ENCODE peak calls at places on chromosomes 13 and 19, in five cellular contexts. A is neuronal stem cell, L is trophoblast cell, V is H9, H is H1. J is an unnamed sample.

GRCh38 chr13:113974304-113975281 is 717 bp upstream of the C13orf46 start:
- DNase-seq in V (no peak), L (no peak), A (no peak), H (no peak), J (no peak)

GRCh38 chr13:32415019-32415418 is 12.9 kb downstream of the N4BP2L1 start:
- DNase-seq in A (no peak), L (no peak), H (no peak), V (peak; percentile 65), J (peak; percentile 9)

GRCh38 chr13:52405767-52406494 is at the start of gene THSD1:
- DNase-seq in A (peak; percentile 17), L (no peak), H (no peak), V (peak; percentile 55), J (no peak)

GRCh38 chr19:8323781-8324185 is 2.5 kb downstream of the RPS28 start:
- DNase-seq in H (no peak), A (no peak), V (no peak), L (no peak), J (no peak)

GRCh38 chr13:38755792-38756191 is 68.9 kb downstream of the FREM2 start:
- DNase-seq in V (no peak), L (no peak), H (no peak), A (no peak), J (no peak)

GRCh38 chr19:518292-519231 is 11.3 kb downstream of the TPGS1 start:
- DNase-seq in H (no peak), A (peak; percentile 50), V (peak; percentile 82), L (no peak), J (peak; percentile 92)

GRCh38 chr19:13339869-13340268 is 166.4 kb downstream of the CACNA1A start:
- DNase-seq in A (no peak), L (no peak), V (no peak), H (no peak), J (no peak)

GRCh38 chr13:24625324-24625723 is 54.9 kb upstream of the ATP12A start:
- DNase-seq in V (no peak), L (no peak), H (no peak), A (no peak), J (peak; percentile 11)

GRCh38 chr13:43354147-43354945 is 331.0 kb downstream of the DNAJC15 start:
- DNase-seq in H (no peak), V (no peak), L (no peak), A (no peak), J (no peak)

GRCh38 chr13:62205273-62205672 is 789.6 kb upstream of the PCDH20 start:
- DNase-seq in L (no peak), H (no peak), V (no peak), A (no peak), J (no peak)

GRCh38 chr19:12825259-12826131 is 8.9 kb downstream of the RTBDN start:
- DNase-seq in L (peak; percentile 32), A (no peak), H (no peak), V (peak; percentile 93), J (peak; percentile 39)

GRCh38 chr19:10639836-10640235 is 14.3 kb upstream of the ILF3 start:
- DNase-seq in V (no peak), H (no peak), L (no peak), A (no peak), J (no peak)

GRCh38 chr19:50998061-50998460 is 3.3 kb downstream of the KLK8 start:
- DNase-seq in H (no peak), V (no peak), A (no peak), L (no peak), J (no peak)

GRCh38 chr13:62556973-62557372 is 1141.3 kb upstream of the PCDH20 start:
- DNase-seq in L (no peak), V (no peak), H (no peak), A (no peak), J (no peak)

GRCh38 chr19:44677019-44677809 is 5.9 kb downstream of the CEACAM19 start:
- DNase-seq in H (no peak), L (peak; percentile 56), V (peak; percentile 74), A (no peak), J (peak; percentile 82)

GRCh38 chr13:102091231-102091630 is 310.6 kb downstream of the FGF14 start:
- DNase-seq in L (no peak), A (no peak), V (peak; percentile 89), H (peak; percentile 73), J (peak; percentile 2)

GRCh38 chr19:51294977-51295375 is 16.5 kb upstream of the IGLON5 start:
- DNase-seq in L (no peak), H (no peak), V (no peak), A (no peak), J (no peak)

GRCh38 chr19:16359074-16359473 is 34.4 kb downstream of the KLF2 start:
- DNase-seq in A (no peak), V (no peak), H (no peak), L (no peak), J (no peak)

GRCh38 chr13:114219406-114219805 is 15.3 kb upstream of the CDC16 start:
- DNase-seq in V (no peak), H (no peak), A (no peak), L (no peak), J (no peak)

GRCh38 chr19:45368737-45369340 is 1.5 kb downstream of the ERCC2 start:
- DNase-seq in H (no peak), V (peak; percentile 57), A (no peak), L (no peak), J (no peak)

GRCh38 chr19:29810504-29810871 is 1.3 kb upstream of the CCNE1 start:
- DNase-seq in L (no peak), A (no peak), V (no peak), H (no peak), J (peak; percentile 20)

GRCh38 chr19:11355160-11356073 is at the start of gene PLPPR2:
- DNase-seq in H (peak; percentile 77), L (peak; percentile 88), A (peak; percentile 86), V (peak; percentile 92), J (peak; percentile 91)

GRCh38 chr13:112697756-112698655 is 8.2 kb downstream of the ATP11A start:
- DNase-seq in L (no peak), V (peak; percentile 24), A (no peak), H (no peak), J (no peak)

DNA sequence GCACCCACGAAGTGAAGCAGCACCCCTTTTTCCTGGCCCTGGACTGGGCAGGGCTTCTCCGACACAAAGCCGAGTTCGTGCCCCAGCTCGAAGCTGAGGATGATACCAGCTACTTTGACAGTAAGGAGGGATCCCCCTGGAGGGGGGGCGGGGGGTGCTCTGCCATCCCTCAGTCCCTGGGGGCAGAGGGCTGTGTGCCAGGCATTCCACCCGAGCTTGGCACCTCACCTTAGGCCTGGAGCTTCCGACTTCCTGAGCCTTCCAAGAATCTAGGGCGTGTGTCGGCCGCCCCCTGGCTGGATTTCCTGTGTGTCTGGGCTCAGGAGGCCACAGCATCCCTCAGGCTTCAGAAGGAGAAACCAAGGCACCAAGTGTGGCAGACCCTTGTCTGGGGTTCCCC is 15.7 kb upstream of the PIK3R2 start:
- DNase-seq in H (no peak), A (no peak), L (no peak), V (no peak), J (no peak)
- H2BK12ac ChIP-seq in H (no peak overlapping the region), A (no peak overlapping the region), L (no peak overlapping the region), V (no peak overlapping the region), J (no peak overlapping the region)

DNA sequence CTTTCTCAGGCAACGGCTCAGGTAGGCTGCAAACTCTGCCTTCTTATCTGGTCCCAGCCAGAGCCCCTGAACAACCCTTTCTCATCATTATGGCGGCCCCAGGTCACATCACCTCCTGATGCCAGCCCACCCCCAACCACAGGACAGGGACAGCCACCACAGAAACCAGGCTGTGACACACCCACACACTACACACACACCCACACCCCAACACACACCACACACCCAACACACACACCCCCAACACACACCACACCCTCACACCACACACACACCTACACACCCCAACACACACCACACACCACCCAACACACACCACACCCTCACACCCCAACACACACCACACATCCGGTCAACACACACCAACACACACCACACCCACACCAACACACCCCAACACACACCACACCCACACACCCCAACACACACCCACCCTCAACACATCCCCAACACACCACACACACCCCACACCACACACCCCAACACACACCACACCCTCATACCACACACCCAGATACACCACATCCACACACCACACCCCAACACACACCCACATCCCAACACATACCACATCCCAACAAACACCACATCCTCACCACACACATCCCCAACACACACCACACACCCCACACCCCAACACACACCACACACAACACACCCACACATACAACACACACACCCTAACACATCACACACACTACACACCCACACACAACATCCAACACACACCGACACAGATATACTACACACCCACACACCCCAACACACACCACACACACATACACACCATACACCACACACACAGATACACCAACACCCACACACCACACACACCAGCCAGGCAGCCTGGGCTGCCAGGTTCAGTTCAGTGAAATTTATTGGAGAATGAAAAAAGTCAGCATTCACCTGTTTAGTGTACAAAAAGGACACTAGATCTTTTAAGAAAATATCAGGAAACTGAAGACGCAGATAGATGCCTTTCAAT is 4.2 kb upstream of the ISYNA1 start:
- DNase-seq in V (no peak), A (no peak), H (no peak), L (no peak), J (no peak)
- H2AK5ac ChIP-seq in V (no peak overlapping the region), A (peak overlapping the region; percentile 54), H (no peak overlapping the region), L (no peak overlapping the region), J (no peak overlapping the region)

DNA sequence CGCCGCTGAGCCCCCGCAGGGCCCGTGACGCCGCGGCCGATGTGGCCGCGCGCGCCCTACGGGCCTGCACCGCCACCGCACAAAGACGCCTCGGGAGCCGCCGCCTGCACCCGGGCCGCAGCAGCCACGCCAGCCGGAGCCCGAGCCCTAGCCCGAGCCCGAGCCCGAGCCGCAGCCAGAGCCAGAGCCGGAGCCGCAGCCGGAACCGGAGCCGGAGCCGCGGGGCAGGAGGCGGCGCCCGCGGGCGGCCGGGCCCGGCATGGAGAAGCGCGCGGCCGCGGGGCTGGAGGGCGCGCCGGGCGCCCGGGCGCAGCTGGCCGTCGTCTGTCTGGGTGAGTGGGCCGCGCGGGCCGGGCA is 375 bp downstream of the LRP3 start:
- DNase-seq in H (no peak), V (no peak), L (no peak), A (no peak), J (peak; percentile 3)
- H2BK12ac ChIP-seq in H (no peak overlapping the region), V (no peak overlapping the region), L (no peak overlapping the region), A (no peak overlapping the region), J (no peak overlapping the region)

DNA sequence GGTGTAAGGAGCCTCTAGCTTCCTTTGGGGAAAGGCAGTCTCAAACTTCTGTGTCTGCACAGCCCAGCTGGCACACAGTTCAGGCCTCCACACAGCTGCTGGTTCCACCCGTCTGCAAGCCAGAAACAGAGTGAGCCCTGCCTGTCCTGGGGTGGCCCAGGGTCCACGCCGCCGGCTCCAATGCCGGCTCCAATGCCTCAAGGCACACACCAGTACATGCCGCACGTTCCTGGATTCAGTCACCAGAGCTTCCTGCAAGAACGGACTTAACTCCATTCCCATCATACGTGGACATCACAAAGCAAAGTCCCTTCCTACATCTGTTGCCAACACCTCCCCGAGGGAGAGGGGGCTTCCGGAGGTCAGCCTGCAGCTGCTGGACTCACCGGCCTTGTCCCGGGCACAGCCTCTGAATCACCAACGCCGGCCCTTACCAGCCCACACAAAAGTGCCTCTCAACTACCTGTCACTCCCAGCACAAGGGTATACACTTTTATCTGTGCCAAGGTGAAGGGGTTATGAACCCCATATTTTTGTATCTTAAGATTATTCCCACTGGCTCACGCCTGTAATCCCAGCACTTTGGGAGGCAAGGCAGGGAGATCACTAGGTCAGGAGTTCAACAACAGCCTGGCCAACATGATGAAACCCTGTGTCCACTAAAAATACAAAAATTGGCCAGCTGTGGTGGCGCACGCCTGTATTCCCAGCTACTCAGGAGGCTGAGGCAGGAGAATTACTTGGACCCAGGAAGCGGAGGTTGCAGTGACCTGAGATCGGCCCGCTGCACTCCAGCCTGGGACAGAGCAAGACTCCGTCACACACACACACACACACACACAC is 8.4 kb downstream of the SH3GL1 start:
- DNase-seq in A (no peak), H (no peak), V (no peak), L (peak; percentile 98), J (peak; percentile 70)
- H2AK5ac ChIP-seq in A (peak overlapping the region; percentile 71), H (no peak overlapping the region), V (no peak overlapping the region), L (no peak overlapping the region), J (peak overlapping the region; percentile 28)

GRCh38 chr13:30481241-30481760 is 15.6 kb upstream of the HMGB1 start:
- DNase-seq in L (peak; percentile 36), A (no peak), V (no peak), H (no peak), J (no peak)
- H2BK12ac ChIP-seq in L (no peak overlapping the region), A (no peak overlapping the region), V (no peak overlapping the region), H (no peak overlapping the region), J (no peak overlapping the region)

J was measured in mesenchymal stem cell.